ENCODE peak calls at places on chromosomes 5 and 9, in eight cellular contexts. B is Calu3; I is aorta; W is Peyer's patch; C is stimulated activated CD4-positive, alpha-beta T cell treated with anti-CD3 and anti-CD28 coated beads, Interleukin-4, amount 100 ng/mL, for 1 hour; S is cardiac muscle cell; Q is fibroblast of mammary gland; L is Right ventricle myocardium superior. R is an unnamed sample.

GRCh38 chr5:73215891-73216610 is 43.1 kb downstream of the TMEM174 start:
- DNase-seq in C (peak; percentile 66), I (peak; percentile 84), L (peak; percentile 81), S (peak; percentile 75), W (peak; percentile 30), Q (peak; percentile 59), B (peak; percentile 91), R (peak; percentile 82)

GRCh38 chr5:7548576-7548975 is 152.6 kb downstream of the ADCY2 start:
- DNase-seq in C (no peak), Q (no peak), B (no peak), I (no peak), W (no peak), S (no peak), L (no peak), R (no peak)

GRCh38 chr5:170306381-170306790 is 8.8 kb upstream of the LCP2 start:
- DNase-seq in L (peak; percentile 72), B (no peak), W (no peak), I (peak; percentile 86), C (peak; percentile 29), Q (peak; percentile 96), S (peak; percentile 85), R (no peak)

GRCh38 chr9:109035684-109036423 is 22.6 kb upstream of the CTNNAL1 start:
- DNase-seq in I (peak; percentile 53), S (peak; percentile 84), B (peak; percentile 38), Q (peak; percentile 73), W (no peak), C (no peak), L (no peak), R (peak; percentile 88)

GRCh38 chr9:104774831-104775573 is 11.1 kb downstream of the NIPSNAP3B start:
- DNase-seq in S (peak; percentile 50), Q (no peak), L (no peak), C (no peak), B (no peak), I (no peak), W (peak; percentile 47), R (no peak)

GRCh38 chr9:127495884-127496555 is 44.7 kb downstream of the LRSAM1 start:
- DNase-seq in L (no peak), I (no peak), C (no peak), Q (no peak), B (no peak), S (no peak), W (no peak), R (no peak)

GRCh38 chr5:177302354-177303110 is 987 bp downstream of the RAB24 start:
- DNase-seq in B (no peak), S (peak; percentile 22), L (no peak), C (no peak), Q (peak; percentile 36), I (no peak), W (peak; percentile 16), R (no peak)

GRCh38 chr5:76625087-76625860 is 2.1 kb upstream of the F2RL2 start:
- DNase-seq in S (no peak), C (no peak), W (no peak), I (no peak), B (no peak), Q (no peak), L (no peak), R (no peak)

GRCh38 chr9:77424993-77425392 is 223.1 kb downstream of the GNA14 start:
- DNase-seq in B (no peak), W (no peak), Q (peak; percentile 46), I (no peak), L (no peak), C (no peak), S (no peak), R (no peak)

GRCh38 chr5:35656721-35657120 is 39.1 kb downstream of the SPEF2 start:
- DNase-seq in I (no peak), S (peak; percentile 3), W (no peak), C (no peak), B (no peak), Q (no peak), L (no peak), R (no peak)

GRCh38 chr5:1294839-1295649 is at the start of gene TERT:
- DNase-seq in Q (no peak), I (peak; percentile 33), B (peak; percentile 17), L (no peak), C (peak; percentile 89), W (peak; percentile 49), S (no peak), R (no peak)

GRCh38 chr9:137406876-137407589 is 15.9 kb downstream of the EXD3 start:
- DNase-seq in L (peak; percentile 78), I (peak; percentile 81), B (peak; percentile 73), C (peak; percentile 71), Q (peak; percentile 45), S (peak; percentile 82), W (peak; percentile 23), R (peak; percentile 69)

GRCh38 chr9:77907581-77907980 is 124.0 kb downstream of the GNAQ start:
- DNase-seq in B (no peak), I (no peak), S (no peak), Q (peak; percentile 43), W (no peak), C (no peak), L (no peak), R (no peak)

GRCh38 chr5:121108725-121109124 is 644.6 kb downstream of the PRR16 start:
- DNase-seq in I (no peak), S (no peak), W (no peak), C (no peak), L (no peak), Q (no peak), B (peak; percentile 17), R (no peak)